ENCODE peak calls at places on chromosomes 3 and 15, in six cellular contexts. Y is SK-N-SH, Q is GM23248, D is MM.1S, M is PC-3, H is HCT116. K is an unnamed sample.

GRCh38 chr3:147191795-147192385 is 214.5 kb downstream of the ZIC4 start:
- DNase-seq in D (peak), Q (peak), M (peak), H (peak), Y (peak), K (peak)

GRCh38 chr3:100003609-100004503 is 110.4 kb downstream of the FILIP1L start:
- DNase-seq in Y (no peak), H (no peak), D (no peak), Q (no peak), M (no peak), K (no peak)

GRCh38 chr3:114241259-114241658 is 3.9 kb upstream of the ZNF80 start:
- DNase-seq in M (no peak), Q (no peak), Y (no peak), D (no peak), H (no peak), K (no peak)

GRCh38 chr3:194497799-194498575 is 11.2 kb upstream of the ATP13A3 start:
- DNase-seq in M (peak), Y (no peak), D (no peak), Q (peak), H (no peak), K (no peak)

GRCh38 chr15:36693644-36694043 is 114.2 kb downstream of the CDIN1 start:
- DNase-seq in D (no peak), M (no peak), Y (no peak), Q (no peak), H (no peak), K (no peak)

GRCh38 chr3:42802876-42803799 is 1.2 kb downstream of the HIGD1A start:
- DNase-seq in H (no peak), M (peak), Q (peak), Y (peak), D (peak), K (peak)

GRCh38 chr15:68924866-68925599 is 5.3 kb upstream of the SPESP1 start:
- DNase-seq in M (peak), D (peak), Q (peak), Y (peak), H (peak), K (peak)

GRCh38 chr3:138768946-138769345 is 65.8 kb downstream of the PIK3CB start:
- DNase-seq in Q (no peak), Y (no peak), D (no peak), M (no peak), H (no peak), K (no peak)

GRCh38 chr3:160210799-160211221 is 14.4 kb upstream of the C3orf80 start:
- DNase-seq in H (peak), Y (no peak), D (peak), Q (peak), M (peak), K (no peak)

GRCh38 chr15:63599401-63600000 is 2.3 kb downstream of the FBXL22 start:
- DNase-seq in Y (peak), D (peak), Q (peak), M (peak), H (no peak), K (peak)

DNA sequence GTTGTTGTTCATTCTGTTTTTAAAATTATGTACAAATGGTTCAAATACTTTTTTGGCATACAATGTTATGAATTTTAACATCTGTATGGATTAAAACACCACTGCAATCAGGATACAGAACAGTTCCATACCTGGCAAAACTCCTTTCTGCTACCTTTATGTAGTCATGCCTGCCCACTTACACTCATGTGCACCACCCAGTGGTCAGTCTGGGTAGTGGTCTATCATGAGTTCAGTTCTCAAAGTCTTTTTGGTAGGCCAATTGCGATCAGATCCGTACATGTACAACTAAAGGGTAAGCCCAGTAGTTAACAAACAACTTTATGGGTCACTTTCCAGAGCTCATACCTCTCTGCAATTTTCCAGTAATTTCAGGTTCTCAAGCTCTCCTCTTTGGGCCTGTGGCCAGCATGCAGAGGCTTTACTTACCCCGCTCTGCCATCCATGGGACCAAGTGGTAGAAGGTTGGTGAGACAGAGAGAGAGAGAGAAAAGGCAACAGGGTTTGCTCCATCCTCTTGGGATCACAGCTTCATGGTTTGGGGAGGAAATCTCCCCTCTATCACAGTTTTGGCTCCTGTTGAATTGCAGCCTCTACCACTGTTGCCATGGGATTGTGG is 63.9 kb upstream of the FAM98B start:
- DNase-seq in M (peak), H (peak), Q (peak), D (peak), Y (peak), K (peak)
- TF ChIP-seq EZH2phosphoT487 in M (no peak), H (no peak), Q (no peak), D (no peak), Y (no peak), K (no peak)

GRCh38 chr3:13879946-13880810 is at the start of gene WNT7A:
- DNase-seq in D (no peak), Q (peak), Y (peak), H (no peak), M (peak), K (peak)
- H3K9ac ChIP-seq in D (no peak), Q (no peak), Y (no peak), H (peak), M (peak), K (no peak)

DNA sequence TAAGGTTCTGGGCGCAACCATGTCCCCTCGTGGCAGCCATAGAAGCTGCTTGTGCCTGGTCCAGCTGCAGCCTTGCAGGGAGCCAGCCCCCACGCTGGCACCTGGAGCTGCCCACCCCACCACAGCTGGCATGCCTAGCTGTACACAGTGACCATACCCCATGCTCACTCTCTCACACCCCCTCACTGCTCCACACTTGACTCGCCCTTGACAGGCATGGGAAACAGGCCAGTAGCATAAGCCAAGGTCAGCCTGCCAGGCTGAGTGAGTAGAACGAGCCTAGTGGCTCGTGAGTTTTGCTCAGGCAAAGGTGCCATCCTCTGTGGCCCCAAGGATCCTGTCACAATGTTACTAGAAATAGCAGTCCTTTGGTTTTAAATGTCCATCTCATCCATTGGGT is 52.7 kb upstream of the CADM2 start:
- DNase-seq in M (no peak), Q (no peak), Y (no peak), D (no peak), H (no peak), K (no peak)
- TF ChIP-seq EZH2phosphoT487 in M (no peak), Q (no peak), Y (no peak), D (no peak), H (no peak), K (no peak)

GRCh38 chr3:184298759-184299487 is at the start of gene PSMD2:
- DNase-seq in Q (peak), M (peak), D (peak), H (peak), Y (peak), K (peak)
- H3K9ac ChIP-seq in Q (peak), M (peak), D (peak), H (peak), Y (peak), K (peak)

K was measured in neural progenitor cell.